ENCODE peak calls at places on chromosomes 16 and 17, in six cellular contexts. E is breast epithelium; F is GM23338; L is neural progenitor cell; V is activated CD8-positive, alpha-beta T cell treated with anti-CD3 and anti-CD28 coated beads for 36 hours; N is epithelial cell of esophagus. P is an unnamed sample.

GRCh38 chr17:75553553-75554110 is 28.1 kb downstream of the LLGL2 start:
- DNase-seq in L (no peak), V (no peak), E (no peak), F (no peak), N (no peak), P (no peak)

GRCh38 chr17:18187816-18188761 is 4.5 kb downstream of the ALKBH5 start:
- DNase-seq in V (peak), E (no peak), L (no peak), N (peak), F (no peak), P (peak)

GRCh38 chr16:11258553-11259287 is 2.7 kb upstream of the SOCS1 start:
- DNase-seq in V (peak), F (no peak), N (no peak), L (no peak), E (peak), P (no peak)

GRCh38 chr17:14125518-14126125 is 56.3 kb downstream of the COX10 start:
- DNase-seq in F (no peak), L (no peak), N (no peak), E (no peak), V (no peak), P (no peak)

GRCh38 chr16:49461517-49461951 is 87.9 kb downstream of the C16orf78 start:
- DNase-seq in E (no peak), F (no peak), N (no peak), L (no peak), V (no peak), P (no peak)

GRCh38 chr17:30379303-30380105 is 777 bp downstream of the CPD start:
- DNase-seq in N (peak), F (peak), L (peak), V (peak), E (no peak), P (no peak)

GRCh38 chr17:39607057-39607850 is 466 bp downstream of the NEUROD2 start:
- DNase-seq in L (peak), V (no peak), F (peak), N (no peak), E (no peak), P (no peak)

GRCh38 chr16:3601614-3602319 is 9.6 kb downstream of the SLX4 start:
- DNase-seq in V (no peak), E (no peak), F (no peak), L (no peak), N (no peak), P (no peak)

GRCh38 chr16:12097523-12098428 is 121.2 kb downstream of the SNX29 start:
- DNase-seq in V (no peak), E (no peak), N (peak), L (peak), F (no peak), P (no peak)

GRCh38 chr17:19386974-19387920 is at the start of gene MFAP4:
- DNase-seq in V (peak), F (peak), E (peak), L (peak), N (no peak), P (peak)

GRCh38 chr17:17890773-17891759 is 54.3 kb upstream of the SREBF1 start:
- DNase-seq in E (no peak), N (peak), F (peak), V (peak), L (peak), P (peak)

GRCh38 chr16:84082110-84082509 is 34.6 kb downstream of the MBTPS1 start:
- DNase-seq in E (no peak), L (no peak), N (no peak), V (no peak), F (peak), P (no peak)

GRCh38 chr17:69575346-69575761 is 160.9 kb downstream of the MAP2K6 start:
- DNase-seq in F (no peak), L (peak), E (no peak), N (peak), V (no peak), P (peak)

GRCh38 chr17:63740464-63741181 is 976 bp downstream of the STRADA start:
- DNase-seq in F (no peak), L (no peak), N (peak), E (no peak), V (no peak), P (peak)

GRCh38 chr16:9262941-9263340 is 171.5 kb downstream of the HAPSTR1 start:
- DNase-seq in V (no peak), F (no peak), N (no peak), L (no peak), E (no peak), P (no peak)

GRCh38 chr17:59783221-59784016 is 76.0 kb downstream of the VMP1 start:
- DNase-seq in E (no peak), N (peak), L (no peak), F (no peak), V (no peak), P (peak)

GRCh38 chr16:19666451-19666850 is 51.6 kb downstream of the KNOP1 start:
- DNase-seq in E (no peak), N (no peak), F (no peak), L (no peak), V (no peak), P (no peak)

GRCh38 chr17:17351901-17352781 is 49.0 kb downstream of the NT5M start:
- DNase-seq in E (no peak), L (no peak), V (no peak), N (no peak), F (no peak), P (peak)

GRCh38 chr16:12901204-12901596 is 198 bp upstream of the SHISA9 start:
- DNase-seq in V (no peak), L (peak), F (peak), E (no peak), N (no peak), P (no peak)

GRCh38 chr17:48406936-48407567 is 23.0 kb downstream of the SKAP1 start:
- DNase-seq in F (no peak), E (no peak), N (no peak), V (no peak), L (no peak), P (no peak)

GRCh38 chr17:29190808-29191207 is 10.6 kb upstream of the MYO18A start:
- DNase-seq in E (no peak), V (no peak), F (no peak), N (no peak), L (no peak), P (no peak)

GRCh38 chr16:14493791-14494190 is 136.3 kb downstream of the PARN start:
- DNase-seq in E (no peak), N (no peak), L (no peak), F (no peak), V (no peak), P (no peak)

GRCh38 chr16:71709231-71709781 is 15.2 kb downstream of the PHLPP2 start:
- DNase-seq in N (peak), V (no peak), F (no peak), L (no peak), E (no peak), P (peak)

GRCh38 chr17:900336-900735 is 79.2 kb downstream of the NXN start:
- DNase-seq in E (no peak), F (no peak), L (no peak), N (no peak), V (no peak), P (no peak)

GRCh38 chr17:79182176-79183160 is 107.8 kb downstream of the ENGASE start:
- DNase-seq in E (no peak), L (peak), N (no peak), F (peak), V (no peak), P (no peak)

GRCh38 chr17:79185671-79186070 is 111.0 kb downstream of the ENGASE start:
- DNase-seq in N (no peak), E (no peak), F (no peak), L (no peak), V (no peak), P (no peak)

GRCh38 chr17:79186406-79186805 is 111.8 kb downstream of the ENGASE start:
- DNase-seq in N (no peak), E (no peak), V (no peak), L (no peak), F (no peak), P (no peak)

GRCh38 chr17:79180358-79181005 is 105.9 kb downstream of the ENGASE start:
- DNase-seq in F (no peak), N (no peak), V (no peak), L (no peak), E (no peak), P (no peak)

DNA sequence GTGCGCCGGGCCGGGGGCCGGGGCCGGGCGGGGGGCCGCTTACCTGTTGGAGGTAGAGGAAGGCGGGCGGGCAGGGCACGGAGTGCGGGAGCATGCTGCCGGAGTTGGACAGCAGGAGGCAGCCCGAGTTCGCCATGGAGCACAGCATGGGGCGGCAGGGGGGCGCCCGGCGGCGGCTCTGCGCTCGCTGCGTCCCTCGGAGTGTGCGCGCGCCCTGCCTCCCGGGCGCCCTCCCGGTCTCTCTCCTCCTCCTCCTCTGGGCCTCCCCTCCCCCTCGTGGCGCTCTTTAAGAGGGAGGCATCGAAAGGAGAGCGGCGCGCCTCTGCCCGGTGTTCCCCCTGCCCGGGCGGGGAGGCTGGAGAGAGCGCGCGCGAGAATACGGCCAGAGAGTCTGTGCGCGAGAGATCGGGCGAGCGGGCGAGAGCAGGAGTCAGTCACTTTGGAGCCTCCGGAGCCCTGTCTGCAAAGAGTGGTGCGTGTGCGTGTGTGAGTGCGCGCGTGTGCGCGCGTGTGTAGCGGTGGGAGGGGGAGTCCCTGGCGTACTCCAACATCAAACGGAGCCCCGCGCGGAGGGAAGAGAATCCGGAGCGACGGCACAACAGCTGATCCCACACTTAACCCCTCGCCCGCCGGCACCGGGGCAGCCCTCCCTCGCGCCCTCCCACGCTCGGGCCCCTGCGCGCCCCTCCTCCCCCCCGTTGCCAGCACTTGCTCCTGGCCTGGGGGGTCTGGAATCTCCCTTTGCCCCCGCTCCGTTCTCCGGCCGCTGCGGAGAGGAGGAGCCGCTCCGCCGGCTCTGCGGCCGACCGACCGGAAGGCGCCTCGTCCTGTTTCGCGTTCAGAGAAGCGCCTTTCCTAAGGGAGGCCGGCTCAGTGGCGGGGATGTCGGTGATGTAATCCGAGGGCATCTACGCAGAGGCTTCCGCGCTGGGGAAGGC is 108.9 kb downstream of the ENGASE start:
- DNase-seq in V (peak), E (no peak), F (peak), L (peak), N (peak), P (no peak)
- TF ChIP-seq CTCF in V (no peak), E (no peak), F (no peak), L (no peak), N (no peak), P (no peak)

GRCh38 chr17:76940293-76940692 is 72.1 kb downstream of the MGAT5B start:
- DNase-seq in E (no peak), V (no peak), L (no peak), F (peak), N (no peak), P (no peak)

GRCh38 chr17:76943781-76944213 is 75.6 kb downstream of the MGAT5B start:
- DNase-seq in F (no peak), N (no peak), V (no peak), E (no peak), L (no peak), P (no peak)

GRCh38 chr17:76938009-76938408 is 69.8 kb downstream of the MGAT5B start:
- DNase-seq in E (no peak), N (no peak), L (no peak), F (no peak), V (no peak), P (no peak)

GRCh38 chr17:76943202-76943601 is 75.0 kb downstream of the MGAT5B start:
- DNase-seq in N (no peak), L (no peak), V (no peak), E (no peak), F (peak), P (no peak)

GRCh38 chr17:76940738-76941350 is 72.6 kb downstream of the MGAT5B start:
- DNase-seq in E (no peak), F (peak), N (no peak), L (peak), V (peak), P (no peak)
- TF ChIP-seq CTCF in E (no peak), F (peak), N (no peak), L (peak), V (no peak), P (peak)

GRCh38 chr17:73489991-73490390 is 154.3 kb downstream of the SDK2 start:
- DNase-seq in V (no peak), L (no peak), E (no peak), F (no peak), N (no peak), P (no peak)
- TF ChIP-seq CTCF in V (no peak), L (no peak), E (no peak), F (no peak), N (no peak), P (no peak)

GRCh38 chr17:77197115-77197514 is 56.3 kb downstream of the SEC14L1 start:
- DNase-seq in N (no peak), F (no peak), V (no peak), E (no peak), L (no peak), P (no peak)
- TF ChIP-seq CTCF in N (no peak), F (no peak), V (no peak), E (no peak), L (no peak), P (no peak)